ENCODE peak calls at places on chromosomes 2 and 18, in four cellular contexts. Z, C, X and O are unnamed samples.

GRCh38 chr2:120395686-120396518 is 50.0 kb downstream of the INHBB start:
- DNase-seq in Z (peak), C (no peak), X (peak), O (no peak)

GRCh38 chr2:138215958-138216357 is 251.7 kb downstream of the HNMT start:
- DNase-seq in Z (no peak), C (no peak), X (no peak), O (no peak)

GRCh38 chr2:22253171-22253570 is 1129.4 kb downstream of the TDRD15 start:
- DNase-seq in Z (no peak), C (no peak), X (no peak), O (no peak)

GRCh38 chr2:213149949-213150314 is 1.5 kb downstream of the IKZF2 start:
- DNase-seq in Z (no peak), C (no peak), X (no peak), O (no peak)

GRCh38 chr2:37585982-37586621 is 85.3 kb downstream of the CDC42EP3 start:
- DNase-seq in Z (no peak), C (no peak), X (peak), O (no peak)

GRCh38 chr2:149703281-149703680 is 115.7 kb upstream of the MMADHC start:
- DNase-seq in Z (no peak), C (no peak), X (no peak), O (no peak)

GRCh38 chr2:170895023-170895759 is 33.9 kb upstream of the GORASP2 start:
- DNase-seq in Z (no peak), C (no peak), X (no peak), O (no peak)

GRCh38 chr18:28905509-28905908 is 728.6 kb upstream of the CDH2 start:
- DNase-seq in Z (no peak), C (peak), X (no peak), O (no peak)

GRCh38 chr2:154261473-154262027 is 389.8 kb downstream of the GALNT13 start:
- DNase-seq in Z (no peak), C (no peak), X (no peak), O (no peak)

GRCh38 chr2:127640082-127641072 is 5.6 kb upstream of the GPR17 start:
- DNase-seq in Z (no peak), C (peak), X (no peak), O (peak)
- TF ChIP-seq POLR2A in Z (no peak), C (no peak), X (no peak), O (no peak)

DNA sequence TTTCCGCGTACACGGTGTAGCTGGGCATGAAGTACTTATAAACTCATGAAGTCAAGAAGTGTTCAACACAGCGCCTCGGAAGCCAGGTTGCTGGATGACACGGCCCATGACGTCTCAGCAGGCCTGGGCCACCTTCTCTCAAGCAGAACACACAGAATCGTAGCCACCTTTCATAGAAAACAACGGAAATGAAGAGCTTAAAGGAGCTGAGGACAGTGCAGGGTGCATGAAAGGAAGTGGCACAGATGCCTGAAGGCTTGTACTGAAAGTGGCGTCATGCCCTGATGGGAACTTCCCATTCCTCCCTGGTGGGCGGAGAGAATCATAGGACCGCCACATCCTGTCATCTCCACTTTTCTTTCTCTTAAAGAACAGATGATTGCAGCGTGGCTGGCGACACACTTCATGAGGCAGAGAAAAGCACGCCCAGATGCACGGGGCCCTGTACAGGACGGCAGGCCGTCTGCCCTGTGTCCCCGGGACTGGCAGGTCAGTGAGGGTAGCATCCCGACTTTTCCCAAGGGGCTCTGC is 31.1 kb downstream of the HDAC4 start:
- DNase-seq in Z (no peak), C (peak), X (no peak), O (peak)
- TF ChIP-seq POLR2A in Z (no peak), C (no peak), X (no peak), O (no peak)

GRCh38 chr2:119230219-119230618 is 6.6 kb downstream of the STEAP3 start:
- DNase-seq in Z (no peak), C (no peak), X (no peak), O (no peak)

GRCh38 chr2:119229716-119230115 is 6.1 kb downstream of the STEAP3 start:
- DNase-seq in Z (no peak), C (no peak), X (no peak), O (no peak)

GRCh38 chr2:119227346-119227745 is 3.7 kb downstream of the STEAP3 start:
- DNase-seq in Z (no peak), C (no peak), X (no peak), O (no peak)

GRCh38 chr2:119228136-119228535 is 4.5 kb downstream of the STEAP3 start:
- DNase-seq in Z (no peak), C (no peak), X (no peak), O (no peak)

GRCh38 chr2:119228964-119229363 is 5.3 kb downstream of the STEAP3 start:
- DNase-seq in Z (no peak), C (no peak), X (no peak), O (no peak)
- TF ChIP-seq POLR2A in Z (no peak), C (no peak), X (no peak), O (no peak)

GRCh38 chr18:66557091-66557490 is 46.8 kb downstream of the CDH19 start:
- DNase-seq in Z (no peak), C (no peak), X (no peak), O (no peak)

GRCh38 chr18:66558773-66559172 is 45.1 kb downstream of the CDH19 start:
- DNase-seq in Z (no peak), C (no peak), X (no peak), O (no peak)

GRCh38 chr18:66548747-66549146 is 55.1 kb downstream of the CDH19 start:
- DNase-seq in Z (no peak), C (no peak), X (no peak), O (no peak)

GRCh38 chr18:66555585-66555984 is 48.3 kb downstream of the CDH19 start:
- DNase-seq in Z (no peak), C (no peak), X (no peak), O (no peak)

DNA sequence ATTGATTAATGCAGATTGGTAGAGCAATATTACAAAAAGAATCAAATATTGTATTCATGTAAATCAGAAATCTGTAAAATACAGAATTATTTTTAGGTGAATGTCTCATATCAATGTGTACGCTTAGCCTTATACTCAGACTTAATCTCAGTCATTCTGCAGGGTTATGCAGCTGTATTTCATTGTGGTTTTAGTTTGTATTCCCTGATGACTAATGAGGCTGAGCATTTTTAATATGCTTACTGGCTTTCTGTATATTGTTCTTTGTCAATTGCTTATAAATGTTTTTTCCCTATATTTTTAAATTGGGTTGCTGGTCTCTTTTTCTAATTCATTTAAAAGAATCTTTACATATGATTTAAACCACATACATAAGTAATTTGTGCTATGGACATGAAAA is 50.1 kb downstream of the CDH19 start:
- DNase-seq in Z (no peak), C (no peak), X (no peak), O (no peak)
- TF ChIP-seq POLR2A in Z (no peak), C (no peak), X (no peak), O (no peak)